ENCODE peak calls at places on chromosomes 12 and 14, in seven cellular contexts. A, F, R, M, S, Z and C are unnamed samples.

GRCh38 chr14:95255487-95255886 is 64.2 kb downstream of the CLMN start:
- DNase-seq in A (no peak), F (no peak), R (peak), M (no peak), S (no peak), Z (peak), C (peak)

GRCh38 chr12:65100140-65100539 is 21.0 kb downstream of the WIF1 start:
- DNase-seq in A (no peak), F (no peak), R (no peak), M (no peak), S (no peak), Z (peak), C (no peak)

GRCh38 chr14:78157855-78158436 is 12.2 kb upstream of the NRXN3 start:
- DNase-seq in A (no peak), F (no peak), R (no peak), M (no peak), S (no peak), Z (peak), C (no peak)

GRCh38 chr12:53966385-53967133 is 6.4 kb upstream of the HOXC11 start:
- DNase-seq in A (no peak), F (no peak), R (no peak), M (no peak), S (no peak), Z (no peak), C (no peak)

GRCh38 chr14:55430024-55430690 is 10.3 kb downstream of the TBPL2 start:
- DNase-seq in A (peak), F (peak), R (peak), M (peak), S (peak), Z (peak), C (peak)

GRCh38 chr14:70894868-70895267 is 12.4 kb upstream of the PCNX1 start:
- DNase-seq in A (no peak), F (no peak), R (no peak), M (no peak), S (no peak), Z (peak), C (no peak)

GRCh38 chr12:78885466-78885865 is 20.9 kb downstream of the SYT1 start:
- DNase-seq in A (no peak), F (no peak), R (no peak), M (no peak), S (no peak), Z (no peak), C (no peak)

GRCh38 chr12:130254476-130255276 is 83.0 kb upstream of the PIWIL1 start:
- DNase-seq in A (no peak), F (no peak), R (no peak), M (no peak), S (peak), Z (no peak), C (peak)

GRCh38 chr12:109274381-109274780 is 34.7 kb downstream of the FOXN4 start:
- DNase-seq in A (no peak), F (no peak), R (no peak), M (no peak), S (no peak), Z (no peak), C (no peak)

GRCh38 chr12:49796606-49797451 is 31.4 kb downstream of the NCKAP5L start:
- DNase-seq in A (no peak), F (no peak), R (no peak), M (no peak), S (no peak), Z (no peak), C (no peak)

GRCh38 chr12:28057856-28058615 is 85.5 kb upstream of the PTHLH start:
- DNase-seq in A (no peak), F (peak), R (no peak), M (no peak), S (no peak), Z (peak), C (no peak)

GRCh38 chr12:130970908-130971233 is 17.2 kb downstream of the ADGRD1 start:
- DNase-seq in A (no peak), F (no peak), R (no peak), M (no peak), S (no peak), Z (no peak), C (no peak)

GRCh38 chr12:115849262-115849943 is 428.1 kb downstream of the MED13L start:
- DNase-seq in A (no peak), F (no peak), R (no peak), M (no peak), S (no peak), Z (no peak), C (no peak)

GRCh38 chr14:105477659-105478623 is 3.3 kb downstream of the CRIP2 start:
- DNase-seq in A (peak), F (no peak), R (no peak), M (peak), S (peak), Z (no peak), C (peak)

GRCh38 chr14:100734031-100734990 is 7.6 kb downstream of the DLK1 start:
- DNase-seq in A (no peak), F (no peak), R (no peak), M (no peak), S (no peak), Z (no peak), C (no peak)

GRCh38 chr12:88790231-88790630 is 210.0 kb upstream of the KITLG start:
- DNase-seq in A (no peak), F (no peak), R (no peak), M (no peak), S (no peak), Z (no peak), C (no peak)

GRCh38 chr12:121005346-121005815 is 10.9 kb downstream of the C12orf43 start:
- DNase-seq in A (peak), F (no peak), R (peak), M (no peak), S (no peak), Z (peak), C (peak)

GRCh38 chr12:6277982-6278438 is 32.5 kb upstream of the PLEKHG6 start:
- DNase-seq in A (no peak), F (no peak), R (no peak), M (no peak), S (no peak), Z (peak), C (no peak)

GRCh38 chr14:45252356-45253069 is 489 bp downstream of the MIS18BP1 start:
- DNase-seq in A (no peak), F (no peak), R (no peak), M (no peak), S (no peak), Z (peak), C (peak)

GRCh38 chr14:64706552-64707193 is 2.4 kb downstream of the PLEKHG3 start:
- DNase-seq in A (no peak), F (no peak), R (no peak), M (no peak), S (no peak), Z (no peak), C (no peak)

GRCh38 chr12:56078931-56079728 is 835 bp upstream of the ERBB3 start:
- DNase-seq in A (peak), F (no peak), R (peak), M (peak), S (peak), Z (peak), C (peak)

GRCh38 chr12:68878846-68879245 is 54.1 kb downstream of the CPM start:
- DNase-seq in A (no peak), F (no peak), R (no peak), M (no peak), S (no peak), Z (no peak), C (no peak)

GRCh38 chr14:104358528-104359300 is 220.3 kb downstream of the KIF26A start:
- DNase-seq in A (no peak), F (no peak), R (no peak), M (no peak), S (no peak), Z (no peak), C (no peak)

GRCh38 chr12:108649126-108649525 is 15.4 kb upstream of the SELPLG start:
- DNase-seq in A (no peak), F (no peak), R (no peak), M (no peak), S (no peak), Z (no peak), C (no peak)

GRCh38 chr14:99752486-99753121 is 40.6 kb upstream of the EML1 start:
- DNase-seq in A (no peak), F (no peak), R (no peak), M (no peak), S (no peak), Z (peak), C (no peak)

GRCh38 chr14:29227631-29228030 is 461.0 kb downstream of the FOXG1 start:
- DNase-seq in A (no peak), F (no peak), R (no peak), M (no peak), S (no peak), Z (peak), C (no peak)

GRCh38 chr12:6735448-6736191 is 11.8 kb downstream of the COPS7A start:
- DNase-seq in A (peak), F (peak), R (peak), M (peak), S (peak), Z (peak), C (peak)

GRCh38 chr14:54259821-54260220 is 137.0 kb upstream of the CDKN3 start:
- DNase-seq in A (no peak), F (no peak), R (no peak), M (no peak), S (no peak), Z (no peak), C (no peak)

GRCh38 chr14:28756896-28757570 is 9.6 kb upstream of the FOXG1 start:
- DNase-seq in A (no peak), F (no peak), R (no peak), M (no peak), S (no peak), Z (peak), C (no peak)

GRCh38 chr12:48454675-48455074 is 17.7 kb upstream of the ANP32D start:
- DNase-seq in A (no peak), F (no peak), R (no peak), M (no peak), S (no peak), Z (peak), C (no peak)

GRCh38 chr14:72916174-72916573 is 10.1 kb upstream of the DCAF4 start:
- DNase-seq in A (no peak), F (no peak), R (no peak), M (no peak), S (no peak), Z (peak), C (no peak)

GRCh38 chr12:89324437-89324836 is 27.9 kb downstream of the DUSP6 start:
- DNase-seq in A (no peak), F (no peak), R (no peak), M (no peak), S (no peak), Z (no peak), C (no peak)

GRCh38 chr12:79927772-79928474 is 7.0 kb downstream of the PPP1R12A start:
- DNase-seq in A (peak), F (no peak), R (no peak), M (peak), S (no peak), Z (no peak), C (no peak)

GRCh38 chr12:54185919-54186318 is 2.9 kb downstream of the SMUG1 start:
- DNase-seq in A (no peak), F (no peak), R (no peak), M (no peak), S (no peak), Z (no peak), C (no peak)

GRCh38 chr14:103651585-103651984 is 22.6 kb downstream of the KLC1 start:
- DNase-seq in A (no peak), F (no peak), R (no peak), M (no peak), S (no peak), Z (no peak), C (no peak)